ENCODE peak calls at places on chromosomes 1 and 21, in eight cellular contexts. K is tibial nerve, H is heart left ventricle, S is uterus, E is GM12878, D is IMR-90, Y is HCT116, Z is sigmoid colon. U is an unnamed sample.

GRCh38 chr1:62720946-62721554 is 32.9 kb upstream of the DOCK7 start:
- DNase-seq in D (peak), E (no peak), S (no peak), K (no peak), H (no peak), Z (no peak), Y (no peak), U (no peak)

GRCh38 chr1:19644761-19645543 is 841 bp downstream of the NBL1 start:
- DNase-seq in K (no peak), E (no peak), D (no peak), Z (no peak), Y (no peak), S (no peak), H (peak), U (no peak)

GRCh38 chr1:221708987-221709386 is 32.9 kb downstream of the DUSP10 start:
- DNase-seq in K (no peak), Z (peak), D (peak), S (peak), Y (no peak), H (peak), E (no peak), U (no peak)

GRCh38 chr1:178798232-178798861 is 72.5 kb downstream of the ANGPTL1 start:
- DNase-seq in K (no peak), E (no peak), Z (no peak), H (no peak), Y (no peak), D (no peak), S (no peak), U (no peak)

GRCh38 chr1:230806552-230806951 is 59.4 kb downstream of the CAPN9 start:
- DNase-seq in S (no peak), Y (no peak), E (no peak), Z (no peak), K (no peak), H (no peak), D (no peak), U (no peak)

GRCh38 chr1:51280321-51281096 is 44.4 kb downstream of the RNF11 start:
- DNase-seq in Z (no peak), Y (no peak), E (no peak), S (no peak), H (no peak), D (no peak), K (no peak), U (no peak)

GRCh38 chr1:25178917-25179571 is 53.3 kb downstream of the SYF2 start:
- DNase-seq in Y (no peak), D (peak), S (no peak), Z (no peak), H (no peak), E (no peak), K (no peak), U (peak)

GRCh38 chr1:107357381-107357780 is 216.5 kb downstream of the NTNG1 start:
- DNase-seq in H (no peak), K (no peak), Y (no peak), E (no peak), Z (no peak), D (no peak), S (no peak), U (no peak)

GRCh38 chr1:105005594-105006195 is 1256.0 kb downstream of the AMY1C start:
- DNase-seq in E (no peak), K (no peak), D (no peak), S (no peak), H (no peak), Y (no peak), Z (no peak), U (no peak)

GRCh38 chr1:74629283-74629682 is 44.3 kb downstream of the ERICH3 start:
- DNase-seq in S (no peak), Y (no peak), H (no peak), K (no peak), Z (no peak), D (no peak), E (no peak), U (no peak)

GRCh38 chr1:91523462-91523861 is 22.8 kb downstream of the CDC7 start:
- DNase-seq in Z (no peak), H (no peak), D (peak), E (peak), Y (no peak), S (no peak), K (no peak), U (no peak)

GRCh38 chr1:111475706-111476105 is 1.9 kb downstream of the C1orf162 start:
- DNase-seq in K (no peak), H (no peak), Z (no peak), E (peak), S (no peak), Y (no peak), D (no peak), U (no peak)

GRCh38 chr1:42930178-42931107 is 28.2 kb downstream of the SLC2A1 start:
- DNase-seq in K (no peak), H (no peak), D (no peak), E (no peak), S (no peak), Z (no peak), Y (no peak), U (peak)

GRCh38 chr1:21436488-21437340 is 3.2 kb upstream of the NBPF3 start:
- DNase-seq in D (no peak), Z (no peak), S (no peak), K (no peak), H (no peak), E (no peak), Y (no peak), U (no peak)

GRCh38 chr1:225242611-225243010 is 185.2 kb downstream of the LBR start:
- DNase-seq in S (no peak), D (no peak), H (no peak), E (no peak), Z (no peak), K (no peak), Y (no peak), U (no peak)

GRCh38 chr1:117146570-117147340 is 25.2 kb upstream of the TRIM45 start:
- DNase-seq in H (no peak), Z (no peak), D (peak), S (no peak), Y (peak), E (no peak), K (no peak), U (no peak)

GRCh38 chr21:44370771-44371410 is 17.5 kb downstream of the TRPM2 start:
- DNase-seq in Z (peak), E (no peak), S (no peak), Y (no peak), D (no peak), H (no peak), K (no peak), U (no peak)
- H3K4me3 ChIP-seq in Z (no peak), E (no peak), S (no peak), Y (no peak), D (no peak), H (no peak), K (no peak), U (no peak)

GRCh38 chr21:30129246-30129645 is 37.4 kb downstream of the CLDN17 start:
- DNase-seq in H (no peak), D (no peak), K (no peak), Y (no peak), S (no peak), E (no peak), Z (no peak), U (no peak)

DNA sequence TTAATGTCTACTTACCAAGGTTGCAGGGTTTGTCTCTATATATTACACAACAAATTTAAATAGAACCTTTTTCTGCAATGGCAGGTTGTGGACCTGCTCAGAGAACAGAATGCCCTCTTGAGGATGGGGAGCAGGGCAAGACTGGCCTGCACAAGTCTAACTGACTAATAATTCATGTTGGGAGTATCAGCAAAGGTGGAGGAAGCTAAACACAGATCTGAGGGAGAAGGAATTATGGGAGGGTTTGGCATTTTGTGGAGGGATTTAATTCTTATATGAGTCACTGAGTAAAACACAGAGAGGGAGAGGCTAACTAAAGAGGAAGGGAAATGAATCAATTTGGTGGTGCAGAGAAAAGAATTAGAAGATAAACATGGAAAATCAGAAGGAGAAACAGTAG is 40.0 kb downstream of the CLDN17 start:
- DNase-seq in H (no peak), Y (no peak), K (no peak), E (no peak), Z (no peak), S (no peak), D (no peak), U (no peak)
- TF ChIP-seq CTCF in H (no peak), Y (no peak), K (no peak), E (no peak), Z (no peak), S (no peak), D (no peak), U (no peak)

DNA sequence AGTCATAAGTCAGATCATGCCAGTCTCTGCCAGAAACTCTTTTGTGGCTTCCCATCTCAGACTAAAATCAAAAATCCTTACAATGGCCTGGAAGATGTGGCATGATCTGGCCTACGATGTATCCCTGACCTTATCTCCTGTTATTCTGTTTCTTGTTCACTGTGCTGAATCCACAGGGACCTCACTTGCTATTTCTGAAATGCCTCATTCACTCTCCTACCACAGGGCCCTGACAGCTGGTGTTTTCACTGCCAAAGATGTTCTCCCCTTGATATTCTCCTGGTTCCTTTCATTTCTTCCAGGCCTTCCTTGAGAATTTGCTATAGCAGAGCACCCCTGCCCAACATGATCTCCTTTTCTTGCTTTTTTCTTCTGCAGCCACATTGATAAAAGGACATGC is 1.7 kb downstream of the DNALI1 start:
- DNase-seq in Z (no peak), Y (no peak), K (no peak), H (no peak), E (no peak), S (no peak), D (no peak), U (no peak)
- TF ChIP-seq POLR2A in Z (no peak), Y (no peak), K (no peak), H (no peak), E (no peak), S (no peak), D (no peak), U (no peak)

DNA sequence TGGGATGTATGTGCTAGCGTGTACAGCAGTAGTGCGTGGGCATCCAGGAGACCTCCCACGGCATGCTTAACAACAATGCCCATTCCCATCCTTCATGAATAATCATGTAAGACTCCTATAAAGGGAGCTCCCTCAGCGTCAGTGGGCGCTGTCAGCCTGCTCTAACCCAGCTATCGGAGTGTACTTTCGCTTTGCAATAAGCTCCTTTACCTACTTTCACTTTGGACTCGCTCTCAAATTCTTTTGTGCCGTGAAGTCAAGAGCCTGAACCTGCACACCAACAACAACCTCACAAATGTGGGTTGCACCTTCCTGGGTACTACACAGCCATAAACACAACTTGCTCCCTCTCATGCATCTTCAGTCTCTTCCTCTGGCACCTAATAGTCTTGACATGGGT is 114.8 kb upstream of the PAXBP1 start:
- DNase-seq in Y (no peak), D (no peak), K (no peak), S (no peak), E (no peak), Z (no peak), H (no peak), U (no peak)
- H3K4me3 ChIP-seq in Y (no peak), D (peak), K (no peak), S (no peak), E (no peak), Z (no peak), H (no peak), U (no peak)

GRCh38 chr21:45367402-45368351 is 37.3 kb upstream of the COL18A1 start:
- DNase-seq in K (no peak), D (no peak), Y (no peak), H (no peak), Z (no peak), E (no peak), S (no peak), U (no peak)

GRCh38 chr21:45366476-45366875 is 38.5 kb upstream of the COL18A1 start:
- DNase-seq in D (no peak), Y (no peak), E (no peak), S (no peak), H (no peak), Z (no peak), K (no peak), U (no peak)

GRCh38 chr21:45365186-45365607 is 39.8 kb upstream of the COL18A1 start:
- DNase-seq in Z (no peak), S (no peak), Y (no peak), H (no peak), E (no peak), D (no peak), K (no peak), U (no peak)

GRCh38 chr21:45365608-45366241 is 39.2 kb upstream of the COL18A1 start:
- DNase-seq in Y (peak), K (no peak), D (peak), S (no peak), Z (no peak), H (no peak), E (no peak), U (no peak)

GRCh38 chr21:45366931-45367401 is 38.0 kb upstream of the COL18A1 start:
- DNase-seq in D (peak), Z (peak), H (peak), S (peak), Y (no peak), K (no peak), E (no peak), U (no peak)
- TF ChIP-seq CTCF in D (peak), Z (no peak), H (no peak), S (no peak), Y (no peak), K (no peak), E (no peak), U (no peak)

GRCh38 chr21:14962217-14962616 is 102.6 kb downstream of the NRIP1 start:
- DNase-seq in K (no peak), E (no peak), Z (no peak), Y (no peak), D (no peak), H (no peak), S (no peak), U (no peak)
- TF ChIP-seq POLR2A in K (no peak), E (no peak), Z (no peak), Y (no peak), D (no peak), H (no peak), S (no peak), U (no peak)